ENCODE peak calls at places on chromosomes 7 and 10, in ten cellular contexts. T is lower lobe of right lung, X is heart right ventricle, C is pancreas, K is prostate gland, P is RWPE1, S is psoas muscle, R is heart left ventricle, W is brain microvascular endothelial cell, L is keratinocyte. F is an unnamed sample.

GRCh38 chr10:102540023-102540422 is 36.3 kb downstream of the SUFU start:
- DNase-seq in L (no peak), P (peak; percentile 24), T (no peak), C (no peak), S (no peak), R (no peak), K (no peak), W (peak; percentile 23), X (no peak), F (no peak)

GRCh38 chr7:113404245-113404644 is 285.9 kb upstream of the SMIM30 start:
- DNase-seq in R (no peak), T (no peak), K (no peak), X (no peak), S (no peak), L (no peak), C (no peak), W (no peak), P (no peak), F (no peak)

GRCh38 chr7:105654095-105654686 is 72.9 kb upstream of the EFCAB10 start:
- DNase-seq in X (no peak), S (no peak), W (no peak), L (no peak), T (no peak), C (no peak), R (no peak), P (no peak), K (no peak), F (no peak)

GRCh38 chr10:42690449-42691360 is 52.3 kb upstream of the ZNF33B start:
- DNase-seq in W (no peak), T (no peak), K (no peak), P (no peak), C (no peak), L (no peak), X (no peak), R (no peak), S (no peak), F (no peak)

GRCh38 chr7:106021211-106022067 is 58.4 kb downstream of the CDHR3 start:
- DNase-seq in L (no peak), T (no peak), K (no peak), W (no peak), P (no peak), C (no peak), S (no peak), X (no peak), R (no peak), F (no peak)

GRCh38 chr7:151060416-151061234 is 1.2 kb downstream of the SLC4A2 start:
- DNase-seq in T (no peak), K (no peak), L (no peak), S (no peak), X (no peak), C (peak; percentile 73), P (peak; percentile 30), W (no peak), R (peak; percentile 56), F (peak; percentile 53)

GRCh38 chr10:32790483-32790882 is 167.5 kb downstream of the ITGB1 start:
- DNase-seq in S (no peak), K (no peak), L (no peak), W (peak; percentile 22), X (no peak), P (no peak), C (no peak), R (no peak), T (no peak), F (no peak)

GRCh38 chr7:158315881-158316280 is 271.7 kb downstream of the PTPRN2 start:
- DNase-seq in W (no peak), T (no peak), K (no peak), P (no peak), C (no peak), S (no peak), R (no peak), X (no peak), L (no peak), F (no peak)

GRCh38 chr7:39733881-39734571 is 110.7 kb downstream of the RALA start:
- DNase-seq in P (peak; percentile 61), L (peak; percentile 42), X (no peak), W (peak; percentile 80), C (no peak), R (no peak), S (no peak), T (no peak), K (no peak), F (no peak)

GRCh38 chr7:116953372-116953726 is at the start of gene ST7:
- DNase-seq in C (peak; percentile 69), L (no peak), X (no peak), P (peak; percentile 57), W (peak; percentile 57), K (peak; percentile 53), R (peak; percentile 68), T (no peak), S (peak; percentile 86), F (peak; percentile 69)

GRCh38 chr10:6053816-6054581 is 8.2 kb downstream of the IL2RA start:
- DNase-seq in R (peak; percentile 68), K (no peak), X (peak; percentile 63), S (peak; percentile 59), C (peak; percentile 46), P (no peak), L (no peak), W (no peak), T (peak; percentile 77), F (peak; percentile 49)

GRCh38 chr10:18087398-18087797 is 52.8 kb upstream of the CACNB2 start:
- DNase-seq in W (no peak), K (no peak), P (no peak), L (no peak), R (no peak), S (no peak), T (no peak), X (peak; percentile 11), C (no peak), F (peak; percentile 49)

GRCh38 chr10:10499839-10500238 is 517.8 kb upstream of the CELF2 start:
- DNase-seq in S (no peak), K (no peak), R (no peak), C (no peak), L (no peak), P (peak; percentile 36), W (peak; percentile 51), X (no peak), T (no peak), F (no peak)

GRCh38 chr10:21499580-21499909 is 25.9 kb downstream of the SKIDA1 start:
- DNase-seq in C (no peak), X (no peak), L (no peak), K (no peak), P (no peak), W (no peak), R (no peak), T (no peak), S (no peak), F (no peak)

GRCh38 chr7:83130623-83131545 is 31.8 kb downstream of the PCLO start:
- DNase-seq in T (no peak), X (no peak), C (peak; percentile 26), L (no peak), S (no peak), W (no peak), P (no peak), R (no peak), K (no peak), F (no peak)

DNA sequence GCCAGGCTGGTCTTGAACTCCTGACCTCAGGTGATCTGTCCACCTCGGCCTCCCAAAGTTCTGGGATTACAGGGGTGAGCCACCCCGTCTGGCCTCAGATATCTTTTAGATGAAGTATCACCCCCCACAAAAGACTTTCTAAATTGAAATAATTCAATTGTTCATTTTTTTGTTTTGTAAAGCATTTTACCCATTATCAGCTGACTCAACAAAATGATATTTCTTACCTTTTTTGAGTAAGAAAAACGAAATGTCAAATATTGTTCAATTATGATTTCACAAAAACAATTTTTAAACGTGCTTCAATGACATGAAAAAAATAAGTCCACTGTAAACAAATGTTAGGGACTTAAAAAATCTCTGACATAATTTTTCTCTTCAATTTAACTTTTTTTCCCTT is 822 bp upstream of the PRPF18 start:
- DNase-seq in C (no peak), X (no peak), K (no peak), W (no peak), S (no peak), L (no peak), R (no peak), P (no peak), T (no peak), F (no peak)
- H3K27ac ChIP-seq in C (no peak overlapping the region), X (no peak overlapping the region), K (no peak overlapping the region), W (no peak overlapping the region), S (no peak overlapping the region), L (no peak overlapping the region), R (no peak overlapping the region), P (no peak overlapping the region), T (no peak overlapping the region), F (no peak overlapping the region)

GRCh38 chr7:139618482-139619366 is 95.2 kb downstream of the CLEC2L start:
- DNase-seq in T (no peak), C (peak; percentile 53), X (peak; percentile 39), W (peak; percentile 29), K (peak; percentile 33), S (no peak), R (peak; percentile 51), P (peak; percentile 30), L (peak; percentile 9), F (peak; percentile 34)
- TF ChIP-seq CTCF in T (peak; percentile 46), C (no peak), X (peak; percentile 49), W (peak; percentile 76), K (no peak), S (peak; percentile 33), R (no peak), P (peak; percentile 53), L (peak; percentile 61), F (peak; percentile 37)

DNA sequence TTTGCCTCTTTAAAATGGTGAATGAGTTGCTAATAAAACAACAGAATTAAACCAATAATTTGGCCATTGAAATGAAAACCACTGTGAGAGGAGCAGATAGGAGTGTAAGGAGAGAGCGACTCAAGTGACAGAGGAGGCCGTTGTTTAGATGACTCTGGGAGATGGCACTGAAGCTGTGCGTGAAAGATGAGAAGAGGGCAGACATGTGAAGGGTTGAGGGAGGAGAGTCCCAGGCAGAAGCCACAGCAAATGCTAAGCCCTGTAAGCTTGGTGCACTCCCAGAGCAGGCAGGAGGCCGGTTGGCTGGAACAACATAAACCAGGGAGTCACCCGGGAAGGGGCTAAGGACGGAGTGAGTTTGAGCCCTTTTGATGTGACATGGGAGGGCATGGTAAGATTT is 814 bp upstream of the OPALIN start:
- DNase-seq in P (no peak), X (no peak), S (no peak), C (no peak), L (no peak), K (no peak), W (no peak), T (no peak), R (no peak), F (no peak)
- H3K27ac ChIP-seq in P (no peak overlapping the region), X (no peak overlapping the region), S (no peak overlapping the region), C (no peak overlapping the region), L (no peak overlapping the region), K (no peak overlapping the region), W (no peak overlapping the region), T (no peak overlapping the region), R (no peak overlapping the region), F (no peak overlapping the region)

GRCh38 chr10:94583164-94583563 is 37.6 kb downstream of the HELLS start:
- DNase-seq in K (no peak), W (no peak), R (no peak), T (no peak), S (no peak), L (no peak), X (no peak), C (no peak), P (no peak), F (no peak)

DNA sequence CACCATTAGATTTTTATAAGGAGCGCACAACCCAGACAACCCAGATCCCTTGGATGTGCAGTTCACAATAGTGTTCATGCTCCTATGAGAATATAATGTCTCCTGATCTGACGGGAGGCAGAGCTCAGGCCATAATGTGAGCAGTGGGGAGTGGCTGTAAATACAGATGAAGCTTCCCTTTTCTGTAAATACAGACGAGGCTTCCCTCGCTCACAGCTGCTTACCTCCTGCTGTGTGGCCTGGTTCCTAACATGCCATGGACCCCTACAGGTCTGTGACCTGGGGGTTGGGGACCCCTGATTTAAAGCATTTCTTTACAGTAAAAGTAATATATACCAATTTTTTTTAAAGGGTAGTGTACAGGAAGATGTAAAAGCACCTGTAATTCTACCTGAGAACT is 33.2 kb downstream of the HELLS start:
- DNase-seq in S (no peak), P (no peak), T (no peak), K (no peak), X (no peak), C (no peak), W (no peak), R (no peak), L (no peak), F (no peak)
- TF ChIP-seq CTCF in S (no peak), P (no peak), T (no peak), K (no peak), X (no peak), C (no peak), W (no peak), R (no peak), L (no peak), F (no peak)